ENCODE peak calls at places on chromosomes 1 and 21, in seven cellular contexts. One of them, this sample, is unnamed.

GRCh38 chr21:38848187-38848609 is 42.5 kb downstream of the ETS2 start:
- DNase-seq in upper lobe of right lung: no peak
- DNase-seq in uterus: no peak
- DNase-seq in astrocyte: no peak
- DNase-seq in NB4: no peak
- DNase-seq in fibroblast of villous mesenchyme: peak
- DNase-seq in dorsolateral prefrontal cortex: no peak
- DNase-seq in this sample: no peak

GRCh38 chr1:206714331-206715058 is 29.8 kb downstream of the MAPKAPK2 start:
- DNase-seq in upper lobe of right lung: peak
- DNase-seq in uterus: no peak
- DNase-seq in astrocyte: peak
- DNase-seq in NB4: no peak
- DNase-seq in fibroblast of villous mesenchyme: peak
- DNase-seq in dorsolateral prefrontal cortex: no peak
- DNase-seq in this sample: peak

GRCh38 chr1:90821152-90821792 is 104.2 kb upstream of the BARHL2 start:
- DNase-seq in upper lobe of right lung: no peak
- DNase-seq in uterus: no peak
- DNase-seq in astrocyte: no peak
- DNase-seq in NB4: no peak
- DNase-seq in fibroblast of villous mesenchyme: peak
- DNase-seq in dorsolateral prefrontal cortex: no peak
- DNase-seq in this sample: no peak

GRCh38 chr1:49597436-49597835 is 426.3 kb downstream of the AGBL4 start:
- DNase-seq in upper lobe of right lung: no peak
- DNase-seq in uterus: no peak
- DNase-seq in astrocyte: no peak
- DNase-seq in NB4: no peak
- DNase-seq in fibroblast of villous mesenchyme: no peak
- DNase-seq in dorsolateral prefrontal cortex: no peak
- DNase-seq in this sample: no peak

GRCh38 chr1:117655220-117655577 is 49.4 kb downstream of the TENT5C start:
- DNase-seq in upper lobe of right lung: no peak
- DNase-seq in uterus: no peak
- DNase-seq in astrocyte: no peak
- DNase-seq in NB4: no peak
- DNase-seq in fibroblast of villous mesenchyme: no peak
- DNase-seq in dorsolateral prefrontal cortex: no peak
- DNase-seq in this sample: no peak

GRCh38 chr1:52426391-52426790 is 22.0 kb downstream of the PRPF38A start:
- DNase-seq in upper lobe of right lung: no peak
- DNase-seq in uterus: no peak
- DNase-seq in astrocyte: peak
- DNase-seq in NB4: no peak
- DNase-seq in fibroblast of villous mesenchyme: peak
- DNase-seq in dorsolateral prefrontal cortex: no peak
- DNase-seq in this sample: no peak

GRCh38 chr1:102118150-102118549 is 121.4 kb upstream of the OLFM3 start:
- DNase-seq in upper lobe of right lung: no peak
- DNase-seq in uterus: no peak
- DNase-seq in astrocyte: no peak
- DNase-seq in NB4: no peak
- DNase-seq in fibroblast of villous mesenchyme: no peak
- DNase-seq in dorsolateral prefrontal cortex: no peak
- DNase-seq in this sample: no peak

GRCh38 chr21:38048241-38048640 is 132.0 kb upstream of the KCNJ6 start:
- DNase-seq in upper lobe of right lung: no peak
- DNase-seq in uterus: no peak
- DNase-seq in astrocyte: no peak
- DNase-seq in NB4: no peak
- DNase-seq in fibroblast of villous mesenchyme: no peak
- DNase-seq in dorsolateral prefrontal cortex: no peak
- DNase-seq in this sample: no peak

GRCh38 chr1:42660907-42661500 is 2.8 kb downstream of the PPIH start:
- DNase-seq in upper lobe of right lung: no peak
- DNase-seq in uterus: no peak
- DNase-seq in astrocyte: no peak
- DNase-seq in NB4: no peak
- DNase-seq in fibroblast of villous mesenchyme: no peak
- DNase-seq in dorsolateral prefrontal cortex: no peak
- DNase-seq in this sample: no peak

GRCh38 chr1:234607091-234608025 is 2.6 kb downstream of the IRF2BP2 start:
- DNase-seq in upper lobe of right lung: peak
- DNase-seq in uterus: no peak
- DNase-seq in astrocyte: no peak
- DNase-seq in NB4: peak
- DNase-seq in fibroblast of villous mesenchyme: peak
- DNase-seq in dorsolateral prefrontal cortex: peak
- DNase-seq in this sample: no peak

GRCh38 chr1:221598122-221598521 is 143.8 kb downstream of the DUSP10 start:
- DNase-seq in upper lobe of right lung: no peak
- DNase-seq in uterus: no peak
- DNase-seq in astrocyte: no peak
- DNase-seq in NB4: no peak
- DNase-seq in fibroblast of villous mesenchyme: no peak
- DNase-seq in dorsolateral prefrontal cortex: no peak
- DNase-seq in this sample: no peak

GRCh38 chr1:183685112-183685713 is 32.1 kb upstream of the APOBEC4 start:
- DNase-seq in upper lobe of right lung: no peak
- DNase-seq in uterus: no peak
- DNase-seq in astrocyte: peak
- DNase-seq in NB4: peak
- DNase-seq in fibroblast of villous mesenchyme: peak
- DNase-seq in dorsolateral prefrontal cortex: no peak
- DNase-seq in this sample: no peak

GRCh38 chr21:45283611-45284455 is 3.9 kb downstream of the POFUT2 start:
- DNase-seq in upper lobe of right lung: peak
- DNase-seq in uterus: peak
- DNase-seq in astrocyte: no peak
- DNase-seq in NB4: no peak
- DNase-seq in fibroblast of villous mesenchyme: no peak
- DNase-seq in dorsolateral prefrontal cortex: peak
- DNase-seq in this sample: no peak

DNA sequence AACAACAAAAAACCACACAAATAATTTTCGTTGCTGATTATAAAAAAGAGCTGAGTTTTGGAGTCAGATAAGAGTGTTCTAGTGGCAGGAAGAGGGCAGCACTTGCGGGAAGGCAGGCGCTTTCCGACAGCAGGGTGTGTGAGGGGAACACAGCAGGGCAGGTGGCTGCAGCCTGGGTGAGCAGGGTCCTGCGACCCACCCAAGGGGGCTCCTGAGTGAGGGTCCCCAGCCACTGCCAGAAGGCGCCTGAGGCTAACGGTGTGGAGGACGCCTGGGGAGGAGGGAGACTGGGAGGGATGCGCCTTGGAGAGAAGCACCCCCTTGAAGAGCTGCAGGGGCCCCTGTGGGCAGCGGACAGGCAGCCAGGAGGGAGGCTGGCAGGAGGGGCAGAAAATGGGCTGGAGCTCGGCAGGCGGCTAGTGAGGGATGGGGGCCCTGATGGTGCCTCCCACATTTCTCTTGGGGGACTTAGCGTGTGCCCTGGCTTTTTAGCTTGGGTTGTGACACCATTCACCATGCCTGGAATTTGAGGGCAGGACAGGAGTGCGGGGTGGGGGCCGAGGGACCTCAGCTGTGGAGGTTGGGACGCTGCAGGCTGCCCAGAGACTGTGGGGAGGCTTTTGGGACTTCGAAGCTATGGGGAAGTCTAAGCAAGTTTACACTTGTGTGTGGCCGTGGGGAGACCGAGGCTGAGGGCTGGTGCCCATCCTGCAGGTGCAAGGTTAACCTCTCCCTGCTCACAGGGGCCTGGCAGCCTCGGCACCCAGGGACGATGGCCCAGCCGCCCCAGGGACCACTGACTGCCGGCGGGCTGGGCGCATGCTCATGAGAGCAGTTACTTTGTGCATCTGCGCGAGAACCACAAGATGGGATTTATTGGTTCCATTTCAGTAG is 111.4 kb downstream of the SIK1 start:
- DNase-seq in upper lobe of right lung: no peak
- DNase-seq in uterus: no peak
- DNase-seq in astrocyte: no peak
- DNase-seq in NB4: no peak
- DNase-seq in fibroblast of villous mesenchyme: peak
- DNase-seq in dorsolateral prefrontal cortex: no peak
- DNase-seq in this sample: no peak
- TF ChIP-seq CTCF in upper lobe of right lung: no peak
- TF ChIP-seq CTCF in uterus: no peak
- TF ChIP-seq CTCF in astrocyte: no peak
- TF ChIP-seq CTCF in NB4: no peak
- TF ChIP-seq CTCF in fibroblast of villous mesenchyme: peak
- TF ChIP-seq CTCF in dorsolateral prefrontal cortex: no peak
- TF ChIP-seq CTCF in this sample: peak

DNA sequence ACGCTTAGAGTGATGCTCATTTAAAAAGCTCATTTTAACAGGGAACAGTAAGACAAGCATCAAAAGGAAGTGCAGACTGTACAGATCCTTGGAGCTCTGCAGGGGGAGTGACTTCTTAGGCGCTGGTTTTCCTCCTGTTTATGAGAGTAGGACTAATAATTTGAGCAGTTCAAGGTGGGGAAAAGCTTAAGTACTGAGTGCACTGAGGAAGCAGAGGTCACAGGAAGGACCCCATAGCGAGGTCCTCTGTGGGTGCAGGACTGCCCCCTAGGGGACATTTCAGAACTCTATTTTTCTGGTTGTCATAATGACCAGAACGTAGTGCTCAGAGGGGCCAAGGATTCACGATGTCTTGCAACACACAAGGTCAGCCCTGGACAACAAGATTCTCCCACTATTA is 112.1 kb downstream of the HLCS start:
- DNase-seq in upper lobe of right lung: no peak
- DNase-seq in uterus: no peak
- DNase-seq in astrocyte: no peak
- DNase-seq in NB4: peak
- DNase-seq in fibroblast of villous mesenchyme: peak
- DNase-seq in dorsolateral prefrontal cortex: no peak
- DNase-seq in this sample: no peak
- TF ChIP-seq CTCF in upper lobe of right lung: peak
- TF ChIP-seq CTCF in uterus: peak
- TF ChIP-seq CTCF in astrocyte: peak
- TF ChIP-seq CTCF in NB4: peak
- TF ChIP-seq CTCF in fibroblast of villous mesenchyme: peak
- TF ChIP-seq CTCF in dorsolateral prefrontal cortex: peak
- TF ChIP-seq CTCF in this sample: peak

DNA sequence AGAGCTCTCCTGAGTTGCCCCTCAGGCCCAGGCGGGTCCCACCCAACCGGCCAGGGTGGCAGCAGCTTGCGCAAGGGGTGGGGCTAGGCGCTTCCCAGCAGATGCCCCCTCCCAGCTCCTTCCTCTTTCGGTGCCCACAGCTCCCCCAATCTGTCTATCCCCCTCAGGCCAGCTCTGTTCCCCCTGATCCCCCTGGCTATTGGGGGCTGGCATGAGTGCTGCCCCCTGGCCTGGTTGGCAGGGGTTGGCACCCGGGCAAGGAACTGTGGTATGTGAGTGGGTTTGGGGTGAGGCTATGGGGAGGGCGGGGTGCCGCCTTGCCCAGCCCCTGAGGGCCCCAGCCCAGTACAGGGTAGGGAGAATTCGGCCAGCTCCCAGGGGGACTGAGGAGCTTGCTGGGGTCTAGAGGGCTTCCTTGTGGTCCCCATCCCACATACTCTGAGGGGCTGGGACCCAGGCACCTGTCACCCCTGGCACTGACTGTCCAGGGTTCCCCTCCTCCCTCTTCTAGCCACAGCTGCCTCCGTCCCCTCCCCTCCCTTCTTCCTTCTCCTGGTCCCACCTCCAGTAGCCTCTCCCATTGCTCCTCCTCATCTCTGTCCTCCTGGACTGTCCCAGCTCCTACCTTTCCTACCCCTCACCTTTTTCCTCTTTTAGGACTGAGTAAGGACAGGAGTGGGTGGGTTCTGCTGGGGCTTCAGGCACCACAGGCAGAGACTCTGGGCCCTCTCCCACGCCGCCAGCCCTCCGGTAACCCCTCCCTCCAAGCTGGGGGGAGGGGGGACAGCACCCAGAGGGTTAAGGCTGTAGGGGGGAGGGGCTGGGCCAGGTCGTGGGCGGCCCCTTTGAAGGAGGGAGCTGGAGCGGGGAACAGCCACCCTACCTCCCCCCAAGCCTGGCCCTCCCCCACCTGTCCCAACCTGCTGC is 5.7 kb downstream of the ZBTB7B start:
- DNase-seq in upper lobe of right lung: no peak
- DNase-seq in uterus: no peak
- DNase-seq in astrocyte: no peak
- DNase-seq in NB4: peak
- DNase-seq in fibroblast of villous mesenchyme: no peak
- DNase-seq in dorsolateral prefrontal cortex: no peak
- DNase-seq in this sample: no peak
- TF ChIP-seq CTCF in upper lobe of right lung: no peak
- TF ChIP-seq CTCF in uterus: no peak
- TF ChIP-seq CTCF in astrocyte: no peak
- TF ChIP-seq CTCF in NB4: no peak
- TF ChIP-seq CTCF in fibroblast of villous mesenchyme: no peak
- TF ChIP-seq CTCF in dorsolateral prefrontal cortex: no peak
- TF ChIP-seq CTCF in this sample: no peak

DNA sequence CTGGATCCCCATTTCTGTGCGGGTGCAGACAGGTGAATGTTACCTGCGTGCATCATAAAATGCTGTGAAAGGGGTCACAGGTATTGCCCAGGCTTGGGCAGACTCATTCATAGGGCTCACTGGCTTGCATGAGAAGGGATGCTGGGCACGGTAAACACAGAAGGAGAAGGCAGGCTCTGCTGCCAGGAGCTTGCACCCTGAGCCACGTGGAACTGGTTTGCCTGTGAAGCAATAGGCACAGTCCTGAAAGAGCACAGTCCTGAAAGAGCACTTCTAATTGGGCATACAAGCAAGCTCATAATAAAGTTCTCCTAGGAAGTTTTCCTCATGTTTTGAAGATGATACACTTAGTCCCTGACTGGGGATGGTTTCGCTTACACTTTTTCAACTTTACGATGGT is 40.9 kb downstream of the GALNT2 start:
- DNase-seq in upper lobe of right lung: no peak
- DNase-seq in uterus: no peak
- DNase-seq in astrocyte: no peak
- DNase-seq in NB4: no peak
- DNase-seq in fibroblast of villous mesenchyme: no peak
- DNase-seq in dorsolateral prefrontal cortex: no peak
- DNase-seq in this sample: no peak
- TF ChIP-seq CTCF in upper lobe of right lung: no peak
- TF ChIP-seq CTCF in uterus: no peak
- TF ChIP-seq CTCF in astrocyte: no peak
- TF ChIP-seq CTCF in NB4: no peak
- TF ChIP-seq CTCF in fibroblast of villous mesenchyme: no peak
- TF ChIP-seq CTCF in dorsolateral prefrontal cortex: no peak
- TF ChIP-seq CTCF in this sample: no peak